ENCODE peak calls at places on chromosomes 2 and 18, in nine cellular contexts. Y is CD4-positive, alpha-beta memory T cell; B is MM.1S; K is choroid plexus epithelial cell; Q is BJ; P is stimulated activated CD4-positive, alpha-beta T cell treated with anti-CD3 and anti-CD28 coated beads, TNF-alpha, amount 100 ng/mL, for 24 hours; S is putamen; F is retinal pigment epithelial cell; G is left kidney. T is an unnamed sample.

GRCh38 chr2:99613992-99614391 is 124.2 kb upstream of the REV1 start:
- DNase-seq in G (peak), B (no peak), Q (no peak), S (no peak), F (no peak), P (no peak), K (no peak), Y (no peak), T (no peak)

GRCh38 chr18:5275872-5276271 is 19.7 kb downstream of the ZBTB14 start:
- DNase-seq in Y (no peak), G (no peak), K (no peak), S (no peak), P (no peak), Q (no peak), B (no peak), F (no peak), T (no peak)

GRCh38 chr2:201130524-201131186 is 14.7 kb downstream of the CFLAR start:
- DNase-seq in G (no peak), K (peak), Y (peak), S (no peak), Q (no peak), F (no peak), P (no peak), B (no peak), T (no peak)

GRCh38 chr2:201411421-201411820 is 39.8 kb downstream of the TRAK2 start:
- DNase-seq in G (no peak), Q (no peak), P (no peak), S (no peak), B (no peak), F (no peak), K (peak), Y (no peak), T (no peak)

GRCh38 chr2:120598416-120598815 is 137.3 kb upstream of the GLI2 start:
- DNase-seq in P (no peak), Y (no peak), S (no peak), K (no peak), B (no peak), G (no peak), Q (no peak), F (no peak), T (no peak)

GRCh38 chr2:102581911-102582310 is 37.4 kb upstream of the SLC9A2 start:
- DNase-seq in K (no peak), Q (no peak), P (no peak), S (no peak), B (no peak), Y (no peak), F (no peak), G (no peak), T (no peak)

GRCh38 chr18:35514752-35515459 is 17.1 kb upstream of the INO80C start:
- DNase-seq in P (no peak), K (peak), Q (no peak), Y (no peak), B (no peak), S (no peak), F (no peak), G (no peak), T (no peak)

GRCh38 chr2:32798841-32799240 is 147.9 kb upstream of the LTBP1 start:
- DNase-seq in P (no peak), S (no peak), B (no peak), Q (no peak), K (no peak), G (no peak), F (peak), Y (no peak), T (no peak)

GRCh38 chr2:37569986-37570688 is 101.3 kb downstream of the CDC42EP3 start:
- DNase-seq in Y (no peak), K (peak), F (no peak), P (no peak), Q (no peak), S (no peak), G (no peak), B (no peak), T (no peak)

GRCh38 chr2:44680983-44681481 is 260.5 kb upstream of the SIX3 start:
- DNase-seq in K (peak), P (no peak), Y (no peak), G (peak), Q (no peak), F (peak), B (no peak), S (no peak), T (no peak)

T was measured in GOT3.